ENCODE peak calls at places on chromosomes 3 and 15, in five cellular contexts. A, V, G, W and P are unnamed samples.

GRCh38 chr15:82919231-82919886 is 33.2 kb downstream of the HOMER2 start:
- DNase-seq in A (no peak), V (no peak), W (no peak), G (no peak), P (no peak)

GRCh38 chr3:141477224-141477623 is 9.6 kb upstream of the RASA2 start:
- DNase-seq in W (no peak), G (no peak), A (peak), V (peak), P (peak)

GRCh38 chr3:191282262-191283215 is 46.7 kb upstream of the CCDC50 start:
- DNase-seq in A (no peak), G (no peak), V (no peak), W (no peak), P (no peak)

GRCh38 chr15:100999369-100999768 is 80.2 kb downstream of the LRRK1 start:
- DNase-seq in V (no peak), W (no peak), G (no peak), A (no peak), P (no peak)

GRCh38 chr3:124297062-124297980 is 305.4 kb upstream of the ROPN1 start:
- DNase-seq in W (no peak), V (no peak), A (peak), G (no peak), P (no peak)

GRCh38 chr15:91965501-91966180 is 112.1 kb downstream of the SLCO3A1 start:
- DNase-seq in W (no peak), V (peak), G (no peak), A (peak), P (peak)

GRCh38 chr3:165946360-165946759 is 109.1 kb upstream of the BCHE start:
- DNase-seq in W (no peak), V (no peak), G (no peak), A (no peak), P (no peak)

GRCh38 chr3:194447657-194448056 is 39.1 kb downstream of the ATP13A3 start:
- DNase-seq in V (no peak), W (no peak), A (no peak), G (no peak), P (no peak)

GRCh38 chr3:38016847-38017444 is 12.5 kb downstream of the PLCD1 start:
- DNase-seq in W (no peak), A (no peak), V (no peak), G (no peak), P (no peak)

GRCh38 chr3:61562042-61562809 is 855 bp downstream of the PTPRG start:
- DNase-seq in W (no peak), A (peak), G (peak), V (no peak), P (peak)

GRCh38 chr3:120743556-120744195 is 1.1 kb downstream of the GTF2E1 start:
- DNase-seq in A (peak), V (no peak), W (no peak), G (no peak), P (no peak)

GRCh38 chr3:159586587-159587202 is 401.9 kb upstream of the IL12A start:
- DNase-seq in W (peak), G (no peak), A (peak), V (no peak), P (peak)

GRCh38 chr15:56817266-56817665 is 84.0 kb upstream of the ZNF280D start:
- DNase-seq in V (no peak), W (no peak), A (peak), G (no peak), P (no peak)

GRCh38 chr3:176992565-176992964 is 204.7 kb downstream of the TBL1XR1 start:
- DNase-seq in G (no peak), A (no peak), W (no peak), V (no peak), P (no peak)